ENCODE peak calls at places on chromosomes 4 and X, in eight cellular contexts. D is spleen, S is prostate gland, J is stomach, B is sigmoid colon, T is transverse colon, F is suprapubic skin, N is K562. X is an unnamed sample.
A peak's percentile ranks its signal among the peaks of the same experiment; 100 is the strongest.

GRCh38 chr4:5785806-5786680 is 75.0 kb downstream of the EVC start:
- DNase-seq in D (peak; percentile 17), J (no peak), T (no peak), N (no peak), B (peak; percentile 53), S (peak; percentile 1), F (no peak), X (no peak)

GRCh38 chr4:70197842-70198241 is 2.3 kb downstream of the ODAM start:
- DNase-seq in J (peak; percentile 83), F (no peak), D (no peak), T (peak; percentile 27), N (no peak), S (peak; percentile 68), B (no peak), X (no peak)

GRCh38 chrX:84182521-84182920 is 5.5 kb downstream of the RPS6KA6 start:
- DNase-seq in B (no peak), S (no peak), J (no peak), F (no peak), N (no peak), T (peak; percentile 29), D (no peak), X (no peak)

GRCh38 chr4:145452447-145453162 is 29.0 kb upstream of the SMAD1 start:
- DNase-seq in S (no peak), D (no peak), B (no peak), T (no peak), J (no peak), F (no peak), N (no peak), X (no peak)

GRCh38 chr4:25500626-25501318 is 123.7 kb downstream of the ANAPC4 start:
- DNase-seq in S (no peak), J (no peak), N (no peak), T (no peak), F (no peak), D (no peak), B (no peak), X (no peak)

GRCh38 chrX:19549838-19550237 is 34.5 kb upstream of the MAP3K15 start:
- DNase-seq in D (no peak), T (no peak), B (no peak), F (no peak), S (no peak), J (no peak), N (no peak), X (no peak)

GRCh38 chr4:83548151-83548905 is 12.4 kb downstream of the GPAT3 start:
- DNase-seq in D (peak; percentile 86), F (peak; percentile 80), S (peak; percentile 73), B (peak; percentile 78), J (peak; percentile 83), T (peak; percentile 86), N (peak; percentile 89), X (peak; percentile 29)

GRCh38 chrX:17655232-17656034 is 81.9 kb upstream of the SCML1 start:
- DNase-seq in B (no peak), F (no peak), N (no peak), T (no peak), S (no peak), D (no peak), J (no peak), X (no peak)

GRCh38 chr4:28350485-28350884 is 1489.8 kb downstream of the STIM2 start:
- DNase-seq in S (no peak), B (no peak), T (no peak), N (no peak), F (no peak), J (no peak), D (no peak), X (no peak)

GRCh38 chrX:44906041-44906440 is 33.1 kb downstream of the KDM6A start:
- DNase-seq in B (no peak), N (no peak), J (no peak), S (no peak), F (no peak), D (peak; percentile 43), T (no peak), X (no peak)

GRCh38 chrX:2550288-2551020 is 49.7 kb upstream of the DHRSX start:
- DNase-seq in S (no peak), B (no peak), F (no peak), T (no peak), N (no peak), D (no peak), J (no peak), X (no peak)

GRCh38 chr4:186149872-186150271 is 41.5 kb upstream of the CYP4V2 start:
- DNase-seq in D (no peak), B (peak; percentile 84), J (peak; percentile 62), S (no peak), T (peak; percentile 45), N (no peak), F (peak; percentile 83), X (no peak)

GRCh38 chrX:102651968-102652744 is 873 bp downstream of the GPRASP1 start:
- DNase-seq in J (no peak), F (no peak), N (no peak), S (peak; percentile 22), D (no peak), B (peak; percentile 83), T (peak; percentile 27), X (no peak)

GRCh38 chrX:48645669-48646068 is 37.9 kb upstream of the WAS start:
- DNase-seq in F (no peak), N (no peak), D (no peak), J (no peak), T (no peak), S (no peak), B (peak; percentile 2), X (no peak)

GRCh38 chr4:159698336-159698735 is 595.5 kb downstream of the RAPGEF2 start:
- DNase-seq in N (no peak), F (no peak), J (no peak), B (no peak), T (no peak), D (no peak), S (no peak), X (no peak)

GRCh38 chr4:6262847-6263487 is 6.7 kb upstream of the WFS1 start:
- DNase-seq in J (no peak), T (no peak), N (no peak), S (no peak), B (no peak), F (no peak), D (peak; percentile 61), X (no peak)

GRCh38 chr4:13173974-13174373 is 310.2 kb downstream of the RAB28 start:
- DNase-seq in D (no peak), N (no peak), S (no peak), T (peak; percentile 24), F (peak; percentile 79), B (peak; percentile 94), J (no peak), X (no peak)

GRCh38 chr4:96145671-96146070 is 305.8 kb downstream of the PDHA2 start:
- DNase-seq in B (no peak), J (no peak), D (no peak), F (no peak), N (no peak), S (no peak), T (no peak), X (no peak)

GRCh38 chr4:137509855-137510282 is 22.4 kb downstream of the PCDH18 start:
- DNase-seq in N (no peak), T (no peak), S (no peak), B (no peak), F (no peak), J (no peak), D (no peak), X (no peak)

GRCh38 chr4:1410491-1411325 is 4.5 kb upstream of the NKX1-1 start:
- DNase-seq in F (no peak), T (no peak), B (peak; percentile 51), D (no peak), S (no peak), N (peak; percentile 87), J (peak; percentile 33), X (peak; percentile 41)

GRCh38 chr4:123826896-123827295 is 430.3 kb downstream of the SPRY1 start:
- DNase-seq in B (no peak), T (no peak), N (no peak), F (no peak), J (no peak), S (no peak), D (no peak), X (no peak)

GRCh38 chrX:29858714-29859113 is 356.6 kb upstream of the MAGEB2 start:
- DNase-seq in J (no peak), F (no peak), D (no peak), N (no peak), T (no peak), B (no peak), S (no peak), X (no peak)

GRCh38 chr4:80266267-80266901 is at the start of gene FGF5:
- DNase-seq in F (peak; percentile 61), T (peak; percentile 36), S (peak; percentile 12), J (no peak), B (peak; percentile 86), D (peak; percentile 78), N (peak; percentile 88), X (peak; percentile 28)
- TF ChIP-seq POLR2AphosphoS5 in F (no peak), T (no peak), S (no peak), J (peak; percentile 49), B (peak; percentile 78), D (no peak), N (peak; percentile 43), X (no peak)

DNA sequence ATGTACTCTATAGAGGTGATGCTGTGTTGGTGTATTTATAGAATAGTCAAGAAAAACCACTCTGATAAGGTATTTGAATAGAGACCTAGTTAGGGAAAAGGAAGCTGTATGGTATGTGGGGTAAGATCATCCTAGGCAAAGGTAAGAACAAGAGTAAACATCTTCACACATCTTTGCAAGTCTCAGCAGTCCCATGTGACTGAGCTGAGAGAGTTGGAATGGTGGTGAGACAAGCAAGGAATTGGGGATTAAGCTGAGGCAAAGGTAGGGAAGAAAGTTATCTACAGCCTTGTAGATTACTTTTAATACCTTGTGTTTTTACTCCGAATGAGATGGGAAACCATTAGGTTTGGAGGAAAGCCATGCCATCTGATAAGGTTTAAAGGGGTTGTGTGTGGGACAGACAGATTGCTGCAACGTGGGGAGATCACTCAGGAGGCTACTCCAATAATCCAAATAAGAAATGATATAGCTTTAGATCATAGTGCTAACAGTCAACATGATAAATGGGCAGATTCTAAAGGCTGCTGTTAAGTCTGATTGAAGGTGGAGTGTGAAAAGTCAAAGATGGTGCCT is 31.7 kb upstream of the MANBA start:
- DNase-seq in F (no peak), B (no peak), S (no peak), T (no peak), J (no peak), D (no peak), N (no peak), X (no peak)
- TF ChIP-seq POLR2A in F (no peak), B (no peak), S (no peak), T (no peak), J (no peak), D (no peak), N (peak; percentile 68), X (peak; percentile 64)

GRCh38 chr4:77593101-77593500 is 12.5 kb upstream of the CXCL13 start:
- DNase-seq in S (no peak), N (no peak), T (no peak), D (no peak), J (no peak), B (no peak), F (no peak), X (no peak)
- TF ChIP-seq POLR2AphosphoS5 in S (peak; percentile 50), N (no peak), T (no peak), D (no peak), J (no peak), B (no peak), F (no peak), X (no peak)

GRCh38 chr4:73099143-73099542 is 29.6 kb upstream of the COX18 start:
- DNase-seq in D (no peak), T (no peak), S (no peak), F (no peak), B (no peak), J (no peak), N (no peak), X (no peak)
- TF ChIP-seq POLR2A in D (no peak), T (no peak), S (no peak), F (no peak), B (no peak), J (no peak), N (peak; percentile 40), X (no peak)

X was measured in GM12892.